ENCODE peak calls at places on chromosomes 1 and 21, in nine cellular contexts. N is cardiac fibroblast; D is GM12878; W is fibroblast of mammary gland; C is left lung; F is CD8-positive, alpha-beta T cell; X is IMR-90; G is tibial artery; M is GM12864. L is an unnamed sample.

GRCh38 chr21:30030416-30030815 is 90.6 kb upstream of the GRIK1 start:
- DNase-seq in D (no peak), F (no peak), M (no peak), G (no peak), X (no peak), N (no peak), W (no peak), C (no peak), L (no peak)

GRCh38 chr1:201206152-201206551 is 15.5 kb downstream of the IGFN1 start:
- DNase-seq in W (no peak), D (no peak), X (no peak), C (peak), G (no peak), M (no peak), F (no peak), N (no peak), L (no peak)

GRCh38 chr1:22619252-22619651 is 17.2 kb upstream of the C1QA start:
- DNase-seq in W (no peak), D (no peak), F (no peak), M (no peak), G (no peak), N (no peak), C (no peak), X (no peak), L (no peak)

GRCh38 chr1:103525114-103525606 is 339 bp upstream of the RNPC3 start:
- DNase-seq in W (peak), M (no peak), F (no peak), D (no peak), C (no peak), X (peak), G (no peak), N (peak), L (no peak)

GRCh38 chr1:67787746-67788145 is 45.5 kb downstream of the GNG12 start:
- DNase-seq in F (no peak), X (peak), C (no peak), G (no peak), D (no peak), W (peak), M (no peak), N (no peak), L (no peak)

GRCh38 chr1:26787706-26788514 is at the start of gene PIGV:
- DNase-seq in G (peak), F (peak), D (no peak), M (no peak), W (peak), C (peak), N (peak), X (peak), L (peak)

GRCh38 chr1:39395357-39395831 is 96.0 kb upstream of the BMP8A start:
- DNase-seq in X (peak), F (no peak), W (peak), N (peak), D (no peak), G (no peak), C (no peak), M (no peak), L (no peak)

GRCh38 chr1:182507685-182508084 is 57.7 kb downstream of the RGSL1 start:
- DNase-seq in M (no peak), C (no peak), N (peak), X (no peak), W (peak), D (no peak), F (no peak), G (no peak), L (no peak)

GRCh38 chr1:225811622-225812487 is 1.9 kb downstream of the EPHX1 start:
- DNase-seq in F (no peak), X (no peak), D (no peak), W (no peak), G (no peak), N (peak), M (no peak), C (no peak), L (no peak)

GRCh38 chr1:86788300-86789206 is 84.2 kb downstream of the SH3GLB1 start:
- DNase-seq in G (peak), C (no peak), N (peak), D (no peak), F (no peak), W (peak), M (no peak), X (peak), L (no peak)

GRCh38 chr1:8597455-8597854 is 220.0 kb downstream of the RERE start:
- DNase-seq in X (peak), M (no peak), C (no peak), G (no peak), D (no peak), W (peak), N (peak), F (no peak), L (no peak)

GRCh38 chr1:8598783-8599182 is 218.7 kb downstream of the RERE start:
- DNase-seq in F (no peak), N (no peak), D (no peak), M (no peak), G (no peak), W (no peak), X (peak), C (no peak), L (no peak)

GRCh38 chr1:8599813-8600212 is 217.6 kb downstream of the RERE start:
- DNase-seq in W (no peak), F (no peak), C (no peak), M (no peak), D (no peak), X (no peak), G (no peak), N (no peak), L (no peak)

GRCh38 chr1:8600336-8600735 is 217.1 kb downstream of the RERE start:
- DNase-seq in C (no peak), M (no peak), G (no peak), W (no peak), F (no peak), N (peak), D (no peak), X (no peak), L (no peak)

GRCh38 chr1:8598060-8598724 is 219.2 kb downstream of the RERE start:
- DNase-seq in W (peak), M (no peak), C (no peak), D (no peak), F (no peak), G (peak), N (peak), X (peak), L (no peak)
- TF ChIP-seq CTCF in W (peak), M (no peak), C (peak), D (no peak), F (no peak), G (peak), N (peak), X (peak), L (peak)

GRCh38 chr1:223635236-223635635 is 30.3 kb downstream of the CAPN8 start:
- DNase-seq in C (no peak), W (no peak), M (no peak), N (no peak), F (no peak), G (no peak), D (no peak), X (no peak), L (no peak)

GRCh38 chr1:223628858-223629257 is 36.6 kb downstream of the CAPN8 start:
- DNase-seq in N (no peak), M (no peak), D (no peak), F (no peak), X (no peak), W (no peak), C (no peak), G (no peak), L (no peak)

GRCh38 chr1:223628233-223628632 is 37.3 kb downstream of the CAPN8 start:
- DNase-seq in N (peak), M (no peak), W (peak), C (no peak), G (no peak), D (no peak), X (peak), F (peak), L (no peak)

GRCh38 chr1:223634423-223634822 is 31.1 kb downstream of the CAPN8 start:
- DNase-seq in G (no peak), D (no peak), F (no peak), X (no peak), M (no peak), W (no peak), C (no peak), N (no peak), L (no peak)

DNA sequence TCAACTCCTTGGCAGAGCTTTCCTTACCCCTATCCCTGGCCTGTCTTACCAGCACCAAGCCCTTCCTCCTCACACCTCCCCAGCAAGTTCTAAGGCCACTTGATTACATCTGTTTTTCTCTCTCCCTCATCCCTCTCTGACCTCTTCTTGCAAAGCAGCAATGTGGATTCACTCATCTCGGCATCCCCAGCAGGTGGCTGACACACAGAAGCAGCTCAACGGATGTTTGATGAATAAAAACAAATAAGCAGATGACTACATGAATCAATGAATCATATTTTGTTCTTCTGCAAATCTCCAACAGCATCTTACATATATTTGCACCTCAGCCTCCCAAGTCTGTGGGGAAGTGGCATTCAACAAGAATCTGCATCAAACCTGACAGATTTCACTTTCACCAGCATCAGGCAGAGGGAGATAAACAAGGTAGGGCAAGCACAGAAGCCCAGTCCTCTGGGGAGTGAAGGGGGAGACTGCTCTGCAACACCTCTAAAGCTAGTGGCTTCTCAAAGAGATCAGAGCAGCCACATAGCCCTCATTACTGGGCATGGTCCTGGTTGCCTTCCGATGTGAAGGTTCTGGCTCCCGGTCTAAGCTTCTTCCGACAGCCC is 34.0 kb downstream of the CAPN8 start:
- DNase-seq in C (no peak), D (no peak), F (no peak), G (no peak), W (peak), X (peak), N (no peak), M (no peak), L (no peak)
- TF ChIP-seq CTCF in C (no peak), D (no peak), F (no peak), G (no peak), W (no peak), X (no peak), N (no peak), M (no peak), L (no peak)

DNA sequence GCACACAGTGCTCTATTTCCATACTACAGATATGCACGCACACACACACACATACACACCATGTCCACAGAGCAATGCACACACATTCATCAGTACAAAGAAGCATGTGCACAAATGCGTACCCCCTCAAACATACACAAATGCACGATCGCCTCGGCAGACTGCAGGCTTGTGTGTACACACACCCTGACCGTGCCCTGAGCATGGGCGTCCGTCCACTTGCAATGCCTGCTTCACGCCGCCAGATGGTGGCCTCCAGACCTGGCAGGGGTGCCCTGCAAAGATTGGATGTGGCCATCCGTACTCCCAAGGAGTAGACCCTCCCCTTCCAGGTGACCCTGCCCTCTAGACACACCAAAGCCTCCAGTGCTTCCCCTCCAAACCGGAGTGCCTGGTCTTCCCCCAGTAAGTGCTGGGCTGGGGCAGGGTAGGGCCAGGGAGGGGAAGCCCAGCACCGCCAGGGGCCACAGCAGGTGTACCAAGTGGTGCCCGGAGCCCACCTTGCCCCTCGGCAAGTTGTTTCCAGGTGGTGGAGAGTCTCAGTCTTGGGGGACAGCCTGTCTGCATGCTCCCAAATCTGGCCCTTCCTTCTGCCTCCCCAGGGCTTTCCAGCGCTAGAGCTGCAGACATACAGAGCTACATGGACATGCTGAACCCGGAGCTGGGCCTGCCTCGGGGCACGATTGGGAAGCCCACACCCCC is 20.6 kb downstream of the ESPN start:
- DNase-seq in D (no peak), N (peak), X (peak), G (no peak), C (peak), F (no peak), W (peak), M (no peak), L (no peak)
- TF ChIP-seq CTCF in D (peak), N (peak), X (peak), G (peak), C (peak), F (peak), W (peak), M (peak), L (peak)

GRCh38 chr1:96842215-96842614 is 120.6 kb downstream of the PTBP2 start:
- DNase-seq in X (peak), F (no peak), M (no peak), D (no peak), G (no peak), N (peak), C (no peak), W (peak), L (no peak)
- TF ChIP-seq CTCF in X (peak), F (no peak), M (peak), D (peak), G (no peak), N (peak), C (no peak), W (peak), L (peak)

L was measured in type B pancreatic cell.